ENCODE peak calls at places on chromosomes 6 and 20, in eight cellular contexts. One of them, this sample, is unnamed.

GRCh38 chr6:39061182-39061581 is 12.6 kb downstream of the GLP1R start:
- DNase-seq in left lung: no peak
- DNase-seq in SJSA1: no peak
- DNase-seq in endothelial cell: no peak
- DNase-seq in Ammon's horn: no peak
- DNase-seq in GM20000: no peak
- DNase-seq in CD8-positive, alpha-beta T cell: no peak
- DNase-seq in omental fat pad: no peak
- DNase-seq in this sample: no peak

GRCh38 chr6:37550436-37550835 is 50.7 kb upstream of the CCDC167 start:
- DNase-seq in left lung: no peak
- DNase-seq in SJSA1: no peak
- DNase-seq in endothelial cell: no peak
- DNase-seq in Ammon's horn: no peak
- DNase-seq in GM20000: no peak
- DNase-seq in CD8-positive, alpha-beta T cell: no peak
- DNase-seq in omental fat pad: no peak
- DNase-seq in this sample: no peak

GRCh38 chr6:43807228-43808061 is 37.4 kb downstream of the VEGFA start:
- DNase-seq in left lung: no peak
- DNase-seq in SJSA1: no peak
- DNase-seq in endothelial cell: no peak
- DNase-seq in Ammon's horn: no peak
- DNase-seq in GM20000: no peak
- DNase-seq in CD8-positive, alpha-beta T cell: no peak
- DNase-seq in omental fat pad: no peak
- DNase-seq in this sample: peak; percentile 65

GRCh38 chr6:111355156-111355555 is 127.9 kb downstream of the REV3L start:
- DNase-seq in left lung: no peak
- DNase-seq in SJSA1: no peak
- DNase-seq in endothelial cell: no peak
- DNase-seq in Ammon's horn: no peak
- DNase-seq in GM20000: no peak
- DNase-seq in CD8-positive, alpha-beta T cell: no peak
- DNase-seq in omental fat pad: no peak
- DNase-seq in this sample: no peak

GRCh38 chr6:21431526-21431925 is 162.0 kb upstream of the SOX4 start:
- DNase-seq in left lung: no peak
- DNase-seq in SJSA1: no peak
- DNase-seq in endothelial cell: no peak
- DNase-seq in Ammon's horn: no peak
- DNase-seq in GM20000: no peak
- DNase-seq in CD8-positive, alpha-beta T cell: no peak
- DNase-seq in omental fat pad: no peak
- DNase-seq in this sample: peak; percentile 46

GRCh38 chr6:20490591-20490990 is 43.7 kb upstream of the CDKAL1 start:
- DNase-seq in left lung: no peak
- DNase-seq in SJSA1: no peak
- DNase-seq in endothelial cell: no peak
- DNase-seq in Ammon's horn: no peak
- DNase-seq in GM20000: no peak
- DNase-seq in CD8-positive, alpha-beta T cell: no peak
- DNase-seq in omental fat pad: no peak
- DNase-seq in this sample: no peak

GRCh38 chr6:55578537-55579363 is at the start of gene HMGCLL1:
- DNase-seq in left lung: peak; percentile 54
- DNase-seq in SJSA1: no peak
- DNase-seq in endothelial cell: peak; percentile 63
- DNase-seq in Ammon's horn: peak; percentile 84
- DNase-seq in GM20000: peak; percentile 11
- DNase-seq in CD8-positive, alpha-beta T cell: no peak
- DNase-seq in omental fat pad: no peak
- DNase-seq in this sample: no peak

GRCh38 chr6:56856036-56856580 is 98.8 kb upstream of the BEND6 start:
- DNase-seq in left lung: no peak
- DNase-seq in SJSA1: no peak
- DNase-seq in endothelial cell: no peak
- DNase-seq in Ammon's horn: no peak
- DNase-seq in GM20000: no peak
- DNase-seq in CD8-positive, alpha-beta T cell: no peak
- DNase-seq in omental fat pad: no peak
- DNase-seq in this sample: peak; percentile 56

GRCh38 chr20:45685896-45686295 is 15.9 kb upstream of the WFDC11 start:
- DNase-seq in left lung: no peak
- DNase-seq in SJSA1: no peak
- DNase-seq in endothelial cell: peak; percentile 9
- DNase-seq in Ammon's horn: no peak
- DNase-seq in GM20000: no peak
- DNase-seq in CD8-positive, alpha-beta T cell: no peak
- DNase-seq in omental fat pad: no peak
- DNase-seq in this sample: no peak

GRCh38 chr20:1875762-1876161 is 19.4 kb upstream of the SIRPA start:
- DNase-seq in left lung: no peak
- DNase-seq in SJSA1: peak; percentile 65
- DNase-seq in endothelial cell: no peak
- DNase-seq in Ammon's horn: no peak
- DNase-seq in GM20000: no peak
- DNase-seq in CD8-positive, alpha-beta T cell: no peak
- DNase-seq in omental fat pad: no peak
- DNase-seq in this sample: no peak

GRCh38 chr20:21707267-21707666 is 1.8 kb downstream of the PAX1 start:
- DNase-seq in left lung: no peak
- DNase-seq in SJSA1: no peak
- DNase-seq in endothelial cell: no peak
- DNase-seq in Ammon's horn: no peak
- DNase-seq in GM20000: no peak
- DNase-seq in CD8-positive, alpha-beta T cell: no peak
- DNase-seq in omental fat pad: no peak
- DNase-seq in this sample: no peak

GRCh38 chr6:133549252-133549925 is 308.2 kb downstream of the EYA4 start:
- DNase-seq in left lung: no peak
- DNase-seq in SJSA1: no peak
- DNase-seq in endothelial cell: no peak
- DNase-seq in Ammon's horn: no peak
- DNase-seq in GM20000: no peak
- DNase-seq in CD8-positive, alpha-beta T cell: no peak
- DNase-seq in omental fat pad: no peak
- DNase-seq in this sample: no peak

GRCh38 chr6:41489284-41489851 is 56.8 kb upstream of the FOXP4 start:
- DNase-seq in left lung: no peak
- DNase-seq in SJSA1: peak; percentile 59
- DNase-seq in endothelial cell: no peak
- DNase-seq in Ammon's horn: no peak
- DNase-seq in GM20000: no peak
- DNase-seq in CD8-positive, alpha-beta T cell: no peak
- DNase-seq in omental fat pad: no peak
- DNase-seq in this sample: no peak

GRCh38 chr20:60372282-60372681 is 414.1 kb downstream of the CDH26 start:
- DNase-seq in left lung: no peak
- DNase-seq in SJSA1: no peak
- DNase-seq in endothelial cell: no peak
- DNase-seq in Ammon's horn: no peak
- DNase-seq in GM20000: no peak
- DNase-seq in CD8-positive, alpha-beta T cell: no peak
- DNase-seq in omental fat pad: no peak
- DNase-seq in this sample: no peak

GRCh38 chr6:163151212-163151611 is 263.3 kb upstream of the QKI start:
- DNase-seq in left lung: no peak
- DNase-seq in SJSA1: no peak
- DNase-seq in endothelial cell: no peak
- DNase-seq in Ammon's horn: peak; percentile 72
- DNase-seq in GM20000: no peak
- DNase-seq in CD8-positive, alpha-beta T cell: no peak
- DNase-seq in omental fat pad: no peak
- DNase-seq in this sample: no peak

GRCh38 chr6:45265246-45265645 is 62.9 kb upstream of the RUNX2 start:
- DNase-seq in left lung: no peak
- DNase-seq in SJSA1: no peak
- DNase-seq in endothelial cell: no peak
- DNase-seq in Ammon's horn: no peak
- DNase-seq in GM20000: no peak
- DNase-seq in CD8-positive, alpha-beta T cell: no peak
- DNase-seq in omental fat pad: no peak
- DNase-seq in this sample: no peak

GRCh38 chr6:144087789-144088426 is 7.5 kb downstream of the SF3B5 start:
- DNase-seq in left lung: no peak
- DNase-seq in SJSA1: no peak
- DNase-seq in endothelial cell: no peak
- DNase-seq in Ammon's horn: no peak
- DNase-seq in GM20000: peak; percentile 25
- DNase-seq in CD8-positive, alpha-beta T cell: no peak
- DNase-seq in omental fat pad: no peak
- DNase-seq in this sample: peak; percentile 75

GRCh38 chr6:32371204-32371603 is 499 bp downstream of the TSBP1 start:
- DNase-seq in left lung: no peak
- DNase-seq in SJSA1: no peak
- DNase-seq in endothelial cell: no peak
- DNase-seq in Ammon's horn: no peak
- DNase-seq in GM20000: no peak
- DNase-seq in CD8-positive, alpha-beta T cell: no peak
- DNase-seq in omental fat pad: no peak
- DNase-seq in this sample: no peak

GRCh38 chr6:152364846-152365245 is 272.3 kb downstream of the SYNE1 start:
- DNase-seq in left lung: no peak
- DNase-seq in SJSA1: no peak
- DNase-seq in endothelial cell: no peak
- DNase-seq in Ammon's horn: no peak
- DNase-seq in GM20000: no peak
- DNase-seq in CD8-positive, alpha-beta T cell: no peak
- DNase-seq in omental fat pad: no peak
- DNase-seq in this sample: no peak

GRCh38 chr6:145539831-145540230 is 195.5 kb downstream of the EPM2A start:
- DNase-seq in left lung: no peak
- DNase-seq in SJSA1: no peak
- DNase-seq in endothelial cell: no peak
- DNase-seq in Ammon's horn: no peak
- DNase-seq in GM20000: no peak
- DNase-seq in CD8-positive, alpha-beta T cell: no peak
- DNase-seq in omental fat pad: no peak
- DNase-seq in this sample: no peak

GRCh38 chr20:31410011-31410410 is 4.0 kb upstream of the DEFB121 start:
- DNase-seq in left lung: no peak
- DNase-seq in SJSA1: peak; percentile 4
- DNase-seq in endothelial cell: no peak
- DNase-seq in Ammon's horn: no peak
- DNase-seq in GM20000: no peak
- DNase-seq in CD8-positive, alpha-beta T cell: no peak
- DNase-seq in omental fat pad: no peak
- DNase-seq in this sample: no peak

This sample was measured in MV-4-11.